ENCODE peak calls at places on chromosomes 11 and 22, in six cellular contexts. One of them, this sample, is unnamed.

GRCh38 chr11:22666320-22666699 is at the start of gene GAS2:
- DNase-seq in NCI-H2081: peak
- DNase-seq in fibroblast of lung: peak
- DNase-seq in Daoy: no peak
- DNase-seq in HTR-8/SVneo: no peak
- DNase-seq in BE2C: no peak
- DNase-seq in this sample: no peak

GRCh38 chr11:103649401-103649895 is 387.0 kb upstream of the DDI1 start:
- DNase-seq in NCI-H2081: no peak
- DNase-seq in fibroblast of lung: no peak
- DNase-seq in Daoy: no peak
- DNase-seq in HTR-8/SVneo: no peak
- DNase-seq in BE2C: no peak
- DNase-seq in this sample: no peak

GRCh38 chr11:59247535-59248227 is 35.0 kb upstream of the MPEG1 start:
- DNase-seq in NCI-H2081: no peak
- DNase-seq in fibroblast of lung: peak
- DNase-seq in Daoy: peak
- DNase-seq in HTR-8/SVneo: no peak
- DNase-seq in BE2C: no peak
- DNase-seq in this sample: no peak

GRCh38 chr22:25770333-25770732 is 28.3 kb downstream of the MYO18B start:
- DNase-seq in NCI-H2081: no peak
- DNase-seq in fibroblast of lung: no peak
- DNase-seq in Daoy: no peak
- DNase-seq in HTR-8/SVneo: no peak
- DNase-seq in BE2C: no peak
- DNase-seq in this sample: no peak

GRCh38 chr11:8285228-8285627 is 21.6 kb upstream of the LMO1 start:
- DNase-seq in NCI-H2081: no peak
- DNase-seq in fibroblast of lung: no peak
- DNase-seq in Daoy: no peak
- DNase-seq in HTR-8/SVneo: no peak
- DNase-seq in BE2C: no peak
- DNase-seq in this sample: no peak

GRCh38 chr11:73795925-73796632 is 8.4 kb downstream of the MRPL48 start:
- DNase-seq in NCI-H2081: peak
- DNase-seq in fibroblast of lung: no peak
- DNase-seq in Daoy: peak
- DNase-seq in HTR-8/SVneo: no peak
- DNase-seq in BE2C: peak
- DNase-seq in this sample: peak

GRCh38 chr11:28619870-28620540 is 511.8 kb downstream of the METTL15 start:
- DNase-seq in NCI-H2081: no peak
- DNase-seq in fibroblast of lung: peak
- DNase-seq in Daoy: peak
- DNase-seq in HTR-8/SVneo: no peak
- DNase-seq in BE2C: no peak
- DNase-seq in this sample: peak

GRCh38 chr11:33638608-33639007 is 62.0 kb downstream of the C11orf91 start:
- DNase-seq in NCI-H2081: no peak
- DNase-seq in fibroblast of lung: no peak
- DNase-seq in Daoy: no peak
- DNase-seq in HTR-8/SVneo: no peak
- DNase-seq in BE2C: no peak
- DNase-seq in this sample: no peak

GRCh38 chr11:96187779-96188624 is 155.0 kb downstream of the MAML2 start:
- DNase-seq in NCI-H2081: no peak
- DNase-seq in fibroblast of lung: peak
- DNase-seq in Daoy: peak
- DNase-seq in HTR-8/SVneo: peak
- DNase-seq in BE2C: no peak
- DNase-seq in this sample: no peak

GRCh38 chr11:2929511-2929879 is 275 bp upstream of the PHLDA2 start:
- DNase-seq in NCI-H2081: no peak
- DNase-seq in fibroblast of lung: peak
- DNase-seq in Daoy: peak
- DNase-seq in HTR-8/SVneo: peak
- DNase-seq in BE2C: no peak
- DNase-seq in this sample: peak

GRCh38 chr22:31020334-31020733 is 51.3 kb downstream of the TUG1 start:
- DNase-seq in NCI-H2081: no peak
- DNase-seq in fibroblast of lung: no peak
- DNase-seq in Daoy: no peak
- DNase-seq in HTR-8/SVneo: no peak
- DNase-seq in BE2C: no peak
- DNase-seq in this sample: no peak

GRCh38 chr11:17351510-17352176 is at the start of gene NCR3LG1:
- DNase-seq in NCI-H2081: peak
- DNase-seq in fibroblast of lung: peak
- DNase-seq in Daoy: no peak
- DNase-seq in HTR-8/SVneo: peak
- DNase-seq in BE2C: peak
- DNase-seq in this sample: peak

GRCh38 chr11:7462706-7463105 is 22.6 kb upstream of the OLFML1 start:
- DNase-seq in NCI-H2081: no peak
- DNase-seq in fibroblast of lung: no peak
- DNase-seq in Daoy: no peak
- DNase-seq in HTR-8/SVneo: no peak
- DNase-seq in BE2C: no peak
- DNase-seq in this sample: no peak

GRCh38 chr11:6655790-6656580 is at the start of gene DCHS1:
- DNase-seq in NCI-H2081: no peak
- DNase-seq in fibroblast of lung: no peak
- DNase-seq in Daoy: no peak
- DNase-seq in HTR-8/SVneo: no peak
- DNase-seq in BE2C: peak
- DNase-seq in this sample: no peak

GRCh38 chr22:39631857-39632256 is 61.3 kb downstream of the CACNA1I start:
- DNase-seq in NCI-H2081: no peak
- DNase-seq in fibroblast of lung: no peak
- DNase-seq in Daoy: no peak
- DNase-seq in HTR-8/SVneo: no peak
- DNase-seq in BE2C: no peak
- DNase-seq in this sample: no peak

GRCh38 chr11:124143034-124143433 is 27.8 kb downstream of the VWA5A start:
- DNase-seq in NCI-H2081: no peak
- DNase-seq in fibroblast of lung: no peak
- DNase-seq in Daoy: no peak
- DNase-seq in HTR-8/SVneo: no peak
- DNase-seq in BE2C: no peak
- DNase-seq in this sample: no peak

GRCh38 chr11:66950113-66950535 is 8.1 kb downstream of the PC start:
- DNase-seq in NCI-H2081: peak
- DNase-seq in fibroblast of lung: peak
- DNase-seq in Daoy: peak
- DNase-seq in HTR-8/SVneo: peak
- DNase-seq in BE2C: peak
- DNase-seq in this sample: peak

GRCh38 chr11:115132829-115133228 is 371.4 kb downstream of the CADM1 start:
- DNase-seq in NCI-H2081: no peak
- DNase-seq in fibroblast of lung: no peak
- DNase-seq in Daoy: peak
- DNase-seq in HTR-8/SVneo: no peak
- DNase-seq in BE2C: peak
- DNase-seq in this sample: no peak

GRCh38 chr11:128451651-128452470 is 135.5 kb downstream of the ETS1 start:
- DNase-seq in NCI-H2081: no peak
- DNase-seq in fibroblast of lung: peak
- DNase-seq in Daoy: peak
- DNase-seq in HTR-8/SVneo: no peak
- DNase-seq in BE2C: no peak
- DNase-seq in this sample: no peak